ENCODE peak calls at places on chromosomes 6 and 20, in four cellular contexts. One of them, this sample, is unnamed. For H3K4me1, the result is how much of the 10 kb centered on the place peaks cover.

GRCh38 chr20:46609043-46609442 is 42.2 kb downstream of the SLC13A3 start:
- DNase-seq in pancreas: no peak
- DNase-seq in prostate gland: no peak
- DNase-seq in tibial nerve: no peak
- DNase-seq in this sample: no peak

GRCh38 chr6:79601020-79601609 is 30.0 kb upstream of the SH3BGRL2 start:
- DNase-seq in pancreas: no peak
- DNase-seq in tibial nerve: no peak
- DNase-seq in prostate gland: peak
- DNase-seq in this sample: no peak

GRCh38 chr20:59158673-59159072 is 4.9 kb upstream of the ZNF831 start:
- DNase-seq in pancreas: no peak
- DNase-seq in prostate gland: no peak
- DNase-seq in tibial nerve: no peak
- DNase-seq in this sample: peak

GRCh38 chr6:164039954-164040375 is 625.4 kb downstream of the QKI start:
- DNase-seq in prostate gland: peak
- DNase-seq in tibial nerve: no peak
- DNase-seq in pancreas: peak
- DNase-seq in this sample: peak

GRCh38 chr20:25030007-25030648 is 27.8 kb downstream of the ACSS1 start:
- DNase-seq in pancreas: peak
- DNase-seq in prostate gland: no peak
- DNase-seq in tibial nerve: no peak
- DNase-seq in this sample: no peak

GRCh38 chr20:846894-847278 is 13.4 kb downstream of the FAM110A start:
- DNase-seq in prostate gland: no peak
- DNase-seq in pancreas: no peak
- DNase-seq in tibial nerve: no peak
- DNase-seq in this sample: peak

GRCh38 chr20:1422756-1423155 is 29.9 kb upstream of the FKBP1A start:
- DNase-seq in pancreas: no peak
- DNase-seq in tibial nerve: no peak
- DNase-seq in prostate gland: no peak
- DNase-seq in this sample: no peak

GRCh38 chr6:141203902-141204575 is 928.7 kb upstream of the GJE1 start:
- DNase-seq in prostate gland: no peak
- DNase-seq in tibial nerve: no peak
- DNase-seq in pancreas: no peak
- DNase-seq in this sample: no peak

GRCh38 chr6:118567974-118568373 is 19.9 kb downstream of the PLN start:
- DNase-seq in tibial nerve: no peak
- DNase-seq in pancreas: no peak
- DNase-seq in prostate gland: no peak
- DNase-seq in this sample: no peak

GRCh38 chr6:161009991-161010390 is 18.4 kb downstream of the MAP3K4 start:
- DNase-seq in pancreas: no peak
- DNase-seq in tibial nerve: no peak
- DNase-seq in prostate gland: no peak
- DNase-seq in this sample: no peak

GRCh38 chr6:3635482-3635881 is 116.0 kb downstream of the PXDC1 start:
- DNase-seq in prostate gland: no peak
- DNase-seq in tibial nerve: no peak
- DNase-seq in pancreas: no peak
- DNase-seq in this sample: no peak

GRCh38 chr20:37627060-37627766 is 66.6 kb upstream of the CTNNBL1 start:
- DNase-seq in pancreas: no peak
- DNase-seq in prostate gland: peak
- DNase-seq in tibial nerve: peak
- DNase-seq in this sample: no peak

GRCh38 chr20:37475258-37475657 is 45.8 kb upstream of the NNAT start:
- DNase-seq in tibial nerve: no peak
- DNase-seq in pancreas: no peak
- DNase-seq in prostate gland: no peak
- DNase-seq in this sample: no peak

DNA sequence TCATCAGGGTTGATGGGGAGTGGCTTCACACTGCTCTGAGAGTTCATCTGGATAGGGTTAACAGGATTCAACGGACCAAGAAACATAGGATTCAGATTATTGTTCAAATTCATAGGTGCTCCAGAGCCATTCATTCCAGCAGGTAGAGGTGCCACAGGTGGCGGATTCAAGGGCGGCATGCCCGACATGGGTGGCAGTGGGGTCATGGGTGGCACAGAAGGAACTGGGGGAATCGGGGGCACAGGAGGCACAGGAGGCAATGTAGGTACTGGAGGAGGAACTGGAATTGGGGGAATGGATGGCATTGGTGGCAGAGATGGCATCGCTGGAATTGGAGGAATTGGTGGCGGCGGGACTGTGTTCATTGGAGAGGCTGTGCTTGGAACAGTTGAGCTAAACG is 10.3 kb downstream of the CPNE1 start:
- DNase-seq in prostate gland: no peak
- DNase-seq in pancreas: no peak
- DNase-seq in tibial nerve: no peak
- DNase-seq in this sample: no peak
- H3K4me1 ChIP-seq in prostate gland: under half
- H3K4me1 ChIP-seq in pancreas: under half
- H3K4me1 ChIP-seq in tibial nerve: under half
- H3K4me1 ChIP-seq in this sample: under half

DNA sequence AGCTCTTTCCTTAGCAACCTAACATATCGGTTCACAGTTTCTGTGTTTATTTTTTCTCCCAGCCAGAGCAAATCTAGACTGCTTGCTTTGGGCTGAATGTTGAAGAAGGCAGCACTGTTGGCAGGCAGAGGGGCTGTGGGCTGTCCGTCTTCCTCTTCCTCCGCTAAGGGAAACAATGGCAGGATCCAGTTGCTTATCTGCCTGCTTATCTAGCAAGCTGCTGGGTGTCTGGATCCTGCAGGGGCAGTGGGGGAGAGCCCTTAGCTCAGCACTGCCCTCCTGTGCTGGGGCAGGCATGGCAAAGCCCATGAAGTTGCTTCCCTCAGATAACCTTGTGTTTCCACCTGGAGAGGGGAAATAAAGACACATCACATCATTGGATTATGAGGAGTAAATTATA is 92.7 kb upstream of the CD93 start:
- DNase-seq in tibial nerve: no peak
- DNase-seq in prostate gland: no peak
- DNase-seq in pancreas: no peak
- DNase-seq in this sample: no peak
- TF ChIP-seq CTCF in tibial nerve: no peak
- TF ChIP-seq CTCF in prostate gland: no peak
- TF ChIP-seq CTCF in pancreas: no peak
- TF ChIP-seq CTCF in this sample: no peak

DNA sequence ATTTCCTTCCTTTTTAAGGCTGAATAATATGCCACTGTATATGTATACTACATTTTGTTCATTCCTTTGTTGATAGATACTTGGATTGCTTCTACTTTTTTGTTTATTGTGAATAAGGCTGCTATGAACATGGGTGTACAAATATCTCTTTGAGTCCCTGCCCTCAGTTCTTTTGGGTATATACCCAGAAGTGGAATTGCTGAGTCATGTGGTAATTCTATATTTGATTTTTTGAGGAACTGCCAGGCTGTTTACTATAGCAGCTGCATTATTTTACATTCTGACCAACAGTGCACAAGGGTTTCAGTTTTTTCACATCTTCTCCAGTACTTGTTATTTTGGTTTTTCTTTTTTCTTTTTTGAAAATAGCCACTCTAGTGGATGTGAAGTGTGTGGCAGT is 34.1 kb downstream of the CDS2 start:
- DNase-seq in tibial nerve: no peak
- DNase-seq in pancreas: no peak
- DNase-seq in prostate gland: no peak
- DNase-seq in this sample: no peak
- H3K27ac ChIP-seq in tibial nerve: no peak
- H3K27ac ChIP-seq in pancreas: no peak
- H3K27ac ChIP-seq in prostate gland: no peak
- H3K27ac ChIP-seq in this sample: no peak

DNA sequence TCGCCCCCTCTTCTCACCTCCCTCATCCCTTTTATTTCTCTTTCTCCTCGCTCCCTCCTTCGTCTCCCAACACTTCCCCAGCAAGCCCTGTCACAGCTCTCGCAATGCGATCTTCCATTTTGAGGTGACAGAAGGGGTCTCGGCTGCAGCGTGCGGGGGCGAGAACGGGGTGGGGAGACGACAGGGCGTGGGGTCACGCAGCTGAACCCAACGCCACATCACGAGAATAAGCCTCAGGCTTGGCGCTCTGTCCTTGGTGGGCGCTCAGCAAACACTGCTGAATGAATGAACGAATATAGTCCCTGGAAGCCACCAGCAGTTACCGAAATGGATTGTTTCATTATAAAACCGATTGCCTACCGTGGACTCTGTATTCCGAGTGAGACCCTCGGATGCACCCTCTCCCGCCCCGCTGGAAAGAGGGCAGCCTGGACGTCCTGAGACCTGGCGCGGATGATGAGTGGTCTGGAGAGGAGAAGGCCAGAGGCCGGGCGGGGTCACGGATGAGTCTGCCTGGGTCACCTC is 3.9 kb downstream of the NRN1 start:
- DNase-seq in tibial nerve: no peak
- DNase-seq in prostate gland: no peak
- DNase-seq in pancreas: no peak
- DNase-seq in this sample: no peak
- H3K4me1 ChIP-seq in tibial nerve: under half
- H3K4me1 ChIP-seq in prostate gland: under half
- H3K4me1 ChIP-seq in pancreas: under half
- H3K4me1 ChIP-seq in this sample: under half

GRCh38 chr20:13771853-13772453 is 12.8 kb downstream of the ESF1 start:
- DNase-seq in tibial nerve: no peak
- DNase-seq in pancreas: no peak
- DNase-seq in prostate gland: no peak
- DNase-seq in this sample: no peak
- TF ChIP-seq CTCF in tibial nerve: no peak
- TF ChIP-seq CTCF in pancreas: peak
- TF ChIP-seq CTCF in prostate gland: peak
- TF ChIP-seq CTCF in this sample: peak